ENCODE peak calls at places on chromosomes 16 and 17, in five cellular contexts. One of them, this sample, is unnamed.

GRCh38 chr17:45038771-45039634 is 12.4 kb downstream of the DCAKD start:
- DNase-seq in PC-3: no peak
- DNase-seq in effector CD8-positive, alpha-beta T cell: no peak
- DNase-seq in kidney glomerular epithelial cell: no peak
- DNase-seq in G401: no peak
- DNase-seq in this sample: no peak

GRCh38 chr17:1109606-1110523 is 69.9 kb downstream of the ABR start:
- DNase-seq in effector CD8-positive, alpha-beta T cell: no peak
- DNase-seq in G401: peak
- DNase-seq in kidney glomerular epithelial cell: no peak
- DNase-seq in PC-3: peak
- DNase-seq in this sample: peak

GRCh38 chr17:41885733-41886132 is 20.5 kb upstream of the KLHL11 start:
- DNase-seq in effector CD8-positive, alpha-beta T cell: no peak
- DNase-seq in kidney glomerular epithelial cell: peak
- DNase-seq in PC-3: no peak
- DNase-seq in G401: peak
- DNase-seq in this sample: peak

GRCh38 chr17:49963626-49964538 is 5.1 kb upstream of the DLX4 start:
- DNase-seq in PC-3: no peak
- DNase-seq in kidney glomerular epithelial cell: no peak
- DNase-seq in G401: no peak
- DNase-seq in effector CD8-positive, alpha-beta T cell: no peak
- DNase-seq in this sample: no peak

GRCh38 chr16:30395155-30395991 is at the start of gene ZNF48:
- DNase-seq in G401: peak
- DNase-seq in kidney glomerular epithelial cell: peak
- DNase-seq in effector CD8-positive, alpha-beta T cell: no peak
- DNase-seq in PC-3: peak
- DNase-seq in this sample: peak

GRCh38 chr17:48215583-48216139 is 108.1 kb downstream of the SNX11 start:
- DNase-seq in kidney glomerular epithelial cell: peak
- DNase-seq in effector CD8-positive, alpha-beta T cell: no peak
- DNase-seq in G401: no peak
- DNase-seq in PC-3: peak
- DNase-seq in this sample: peak

GRCh38 chr17:71639865-71640264 is 481.0 kb upstream of the SOX9 start:
- DNase-seq in PC-3: no peak
- DNase-seq in G401: no peak
- DNase-seq in effector CD8-positive, alpha-beta T cell: no peak
- DNase-seq in kidney glomerular epithelial cell: no peak
- DNase-seq in this sample: no peak

GRCh38 chr17:37848690-37849616 is 75.3 kb upstream of the TBC1D3K start:
- DNase-seq in kidney glomerular epithelial cell: peak
- DNase-seq in G401: no peak
- DNase-seq in effector CD8-positive, alpha-beta T cell: no peak
- DNase-seq in PC-3: peak
- DNase-seq in this sample: peak

GRCh38 chr16:71610447-71610846 is 15.5 kb upstream of the MARVELD3 start:
- DNase-seq in effector CD8-positive, alpha-beta T cell: no peak
- DNase-seq in kidney glomerular epithelial cell: no peak
- DNase-seq in PC-3: no peak
- DNase-seq in G401: no peak
- DNase-seq in this sample: no peak

GRCh38 chr16:86868746-86869145 is 290.4 kb downstream of the FOXL1 start:
- DNase-seq in effector CD8-positive, alpha-beta T cell: no peak
- DNase-seq in kidney glomerular epithelial cell: no peak
- DNase-seq in G401: no peak
- DNase-seq in PC-3: no peak
- DNase-seq in this sample: no peak

GRCh38 chr16:11796227-11797165 is 562 bp downstream of the ZC3H7A start:
- DNase-seq in PC-3: peak
- DNase-seq in effector CD8-positive, alpha-beta T cell: peak
- DNase-seq in G401: peak
- DNase-seq in kidney glomerular epithelial cell: peak
- DNase-seq in this sample: peak

GRCh38 chr16:48556913-48557351 is 53.0 kb downstream of the N4BP1 start:
- DNase-seq in kidney glomerular epithelial cell: no peak
- DNase-seq in effector CD8-positive, alpha-beta T cell: no peak
- DNase-seq in PC-3: peak
- DNase-seq in G401: no peak
- DNase-seq in this sample: peak

GRCh38 chr17:78349831-78350631 is 9.8 kb downstream of the SOCS3 start:
- DNase-seq in G401: no peak
- DNase-seq in PC-3: no peak
- DNase-seq in kidney glomerular epithelial cell: no peak
- DNase-seq in effector CD8-positive, alpha-beta T cell: no peak
- DNase-seq in this sample: no peak

GRCh38 chr17:6669479-6670212 is 18.1 kb downstream of the C17orf100 start:
- DNase-seq in effector CD8-positive, alpha-beta T cell: no peak
- DNase-seq in G401: no peak
- DNase-seq in kidney glomerular epithelial cell: no peak
- DNase-seq in PC-3: peak
- DNase-seq in this sample: no peak

GRCh38 chr16:70730944-70731343 is 45.1 kb upstream of the MTSS2 start:
- DNase-seq in G401: peak
- DNase-seq in kidney glomerular epithelial cell: no peak
- DNase-seq in effector CD8-positive, alpha-beta T cell: no peak
- DNase-seq in PC-3: no peak
- DNase-seq in this sample: no peak

GRCh38 chr17:76370261-76370993 is 14.0 kb upstream of the SPHK1 start:
- DNase-seq in effector CD8-positive, alpha-beta T cell: no peak
- DNase-seq in PC-3: peak
- DNase-seq in kidney glomerular epithelial cell: peak
- DNase-seq in G401: no peak
- DNase-seq in this sample: no peak

GRCh38 chr17:37759014-37759637 is 14.3 kb upstream of the HNF1B start:
- DNase-seq in G401: no peak
- DNase-seq in effector CD8-positive, alpha-beta T cell: no peak
- DNase-seq in kidney glomerular epithelial cell: no peak
- DNase-seq in PC-3: no peak
- DNase-seq in this sample: peak

GRCh38 chr17:35700157-35700556 is 31.3 kb upstream of the RASL10B start:
- DNase-seq in effector CD8-positive, alpha-beta T cell: no peak
- DNase-seq in G401: no peak
- DNase-seq in kidney glomerular epithelial cell: no peak
- DNase-seq in PC-3: no peak
- DNase-seq in this sample: no peak

GRCh38 chr16:78523212-78523995 is 423.9 kb downstream of the WWOX start:
- DNase-seq in kidney glomerular epithelial cell: no peak
- DNase-seq in G401: no peak
- DNase-seq in effector CD8-positive, alpha-beta T cell: no peak
- DNase-seq in PC-3: no peak
- DNase-seq in this sample: no peak

GRCh38 chr17:28085766-28086165 is 43.3 kb downstream of the NLK start:
- DNase-seq in PC-3: no peak
- DNase-seq in kidney glomerular epithelial cell: no peak
- DNase-seq in effector CD8-positive, alpha-beta T cell: no peak
- DNase-seq in G401: no peak
- DNase-seq in this sample: no peak

GRCh38 chr16:83954577-83955016 is 1.6 kb downstream of the OSGIN1 start:
- DNase-seq in G401: no peak
- DNase-seq in kidney glomerular epithelial cell: no peak
- DNase-seq in effector CD8-positive, alpha-beta T cell: no peak
- DNase-seq in PC-3: peak
- DNase-seq in this sample: peak

GRCh38 chr16:84841787-84842300 is 22.1 kb downstream of the CRISPLD2 start:
- DNase-seq in kidney glomerular epithelial cell: no peak
- DNase-seq in PC-3: peak
- DNase-seq in G401: no peak
- DNase-seq in effector CD8-positive, alpha-beta T cell: no peak
- DNase-seq in this sample: no peak

GRCh38 chr16:11136600-11136999 is 119.4 kb downstream of the SOCS1 start:
- DNase-seq in effector CD8-positive, alpha-beta T cell: no peak
- DNase-seq in PC-3: peak
- DNase-seq in kidney glomerular epithelial cell: no peak
- DNase-seq in G401: no peak
- DNase-seq in this sample: peak

GRCh38 chr17:57516290-57517215 is 228.5 kb downstream of the CCDC182 start:
- DNase-seq in G401: no peak
- DNase-seq in effector CD8-positive, alpha-beta T cell: no peak
- DNase-seq in kidney glomerular epithelial cell: no peak
- DNase-seq in PC-3: no peak
- DNase-seq in this sample: no peak

GRCh38 chr16:78976212-78976611 is 624.3 kb downstream of the MAF start:
- DNase-seq in effector CD8-positive, alpha-beta T cell: no peak
- DNase-seq in G401: no peak
- DNase-seq in kidney glomerular epithelial cell: no peak
- DNase-seq in PC-3: no peak
- DNase-seq in this sample: no peak

GRCh38 chr17:61378658-61379456 is 20.8 kb upstream of the TBX2 start:
- DNase-seq in effector CD8-positive, alpha-beta T cell: no peak
- DNase-seq in PC-3: no peak
- DNase-seq in G401: no peak
- DNase-seq in kidney glomerular epithelial cell: peak
- DNase-seq in this sample: no peak

GRCh38 chr16:21265104-21265825 is 12.8 kb downstream of the CRYM start:
- DNase-seq in PC-3: no peak
- DNase-seq in kidney glomerular epithelial cell: peak
- DNase-seq in effector CD8-positive, alpha-beta T cell: no peak
- DNase-seq in G401: peak
- DNase-seq in this sample: peak

GRCh38 chr17:1153795-1154546 is 25.8 kb downstream of the ABR start:
- DNase-seq in PC-3: peak
- DNase-seq in G401: peak
- DNase-seq in kidney glomerular epithelial cell: peak
- DNase-seq in effector CD8-positive, alpha-beta T cell: no peak
- DNase-seq in this sample: no peak

GRCh38 chr16:88308441-88309173 is 74.2 kb upstream of the ZNF469 start:
- DNase-seq in kidney glomerular epithelial cell: no peak
- DNase-seq in effector CD8-positive, alpha-beta T cell: no peak
- DNase-seq in G401: no peak
- DNase-seq in PC-3: no peak
- DNase-seq in this sample: no peak

GRCh38 chr17:77827461-77827968 is 131.0 kb upstream of the TNRC6C start:
- DNase-seq in G401: no peak
- DNase-seq in PC-3: no peak
- DNase-seq in effector CD8-positive, alpha-beta T cell: no peak
- DNase-seq in kidney glomerular epithelial cell: no peak
- DNase-seq in this sample: no peak

GRCh38 chr16:1960665-1961630 is 1.6 kb downstream of the NDUFB10 start:
- DNase-seq in PC-3: peak
- DNase-seq in G401: peak
- DNase-seq in effector CD8-positive, alpha-beta T cell: no peak
- DNase-seq in kidney glomerular epithelial cell: peak
- DNase-seq in this sample: peak

This sample was measured in ACHN.